ENCODE peak calls at places on chromosome 15, in four cellular contexts. D is K562, O is HL-60, X is GM12878. Y is an unnamed sample.

GRCh38 chr15:58576657-58577056 is 144.9 kb downstream of the LIPC start:
- DNase-seq in D (no peak), O (no peak), X (no peak), Y (no peak)

GRCh38 chr15:90642464-90643300 is 74.5 kb upstream of the BLM start:
- DNase-seq in D (no peak), O (no peak), X (no peak), Y (no peak)

GRCh38 chr15:80618666-80619481 is 76.2 kb upstream of the ABHD17C start:
- DNase-seq in D (no peak), O (no peak), X (no peak), Y (no peak)

GRCh38 chr15:22980189-22981136 is at the start of gene CYFIP1:
- DNase-seq in D (peak), O (peak), X (no peak), Y (peak)

GRCh38 chr15:24954783-24955548 is at the start of the genes SNRPN and SNURF:
- DNase-seq in D (no peak), O (peak), X (peak), Y (peak)

GRCh38 chr15:31390777-31391486 is 64.3 kb downstream of the KLF13 start:
- DNase-seq in D (no peak), O (no peak), X (no peak), Y (no peak)

GRCh38 chr15:63121382-63122001 is at the start of gene LACTB:
- DNase-seq in D (peak), O (peak), X (peak), Y (peak)

GRCh38 chr15:73906346-73907017 is 19.8 kb upstream of the LOXL1 start:
- DNase-seq in D (no peak), O (no peak), X (no peak), Y (no peak)

GRCh38 chr15:92614791-92615785 is 40.5 kb downstream of the FAM174B start:
- DNase-seq in D (no peak), O (no peak), X (no peak), Y (no peak)

GRCh38 chr15:78266229-78266628 is 1.9 kb downstream of the DNAJA4 start:
- DNase-seq in D (no peak), O (no peak), X (no peak), Y (no peak)

GRCh38 chr15:46450112-46450809 is 815.4 kb downstream of the SQOR start:
- DNase-seq in D (no peak), O (no peak), X (no peak), Y (no peak)

GRCh38 chr15:68561146-68561545 is 17.6 kb upstream of the CORO2B start:
- DNase-seq in D (no peak), O (no peak), X (no peak), Y (no peak)

GRCh38 chr15:90914240-90915080 is 11.4 kb downstream of the MAN2A2 start:
- DNase-seq in D (no peak), O (peak), X (no peak), Y (no peak)

GRCh38 chr15:89870688-89871288 is 23.0 kb downstream of the AP3S2 start:
- DNase-seq in D (no peak), O (no peak), X (no peak), Y (no peak)

GRCh38 chr15:65870889-65871533 is 1.7 kb downstream of the RAB11A start:
- DNase-seq in D (peak), O (no peak), X (no peak), Y (peak)

GRCh38 chr15:83057660-83058376 is 9.2 kb downstream of the BTBD1 start:
- DNase-seq in D (no peak), O (no peak), X (no peak), Y (no peak)

GRCh38 chr15:47870956-47871625 is 153.8 kb downstream of the SEMA6D start:
- DNase-seq in D (no peak), O (no peak), X (no peak), Y (no peak)

GRCh38 chr15:94105760-94106159 is 125.6 kb upstream of the MCTP2 start:
- DNase-seq in D (no peak), O (no peak), X (no peak), Y (no peak)

GRCh38 chr15:63600001-63600645 is 2.9 kb downstream of the FBXL22 start:
- DNase-seq in D (no peak), O (no peak), X (no peak), Y (no peak)

GRCh38 chr15:51735211-51735610 is 2.2 kb downstream of the LYSMD2 start:
- DNase-seq in D (no peak), O (no peak), X (no peak), Y (no peak)

GRCh38 chr15:28002136-28002861 is 96.8 kb downstream of the OCA2 start:
- DNase-seq in D (no peak), O (no peak), X (no peak), Y (no peak)

GRCh38 chr15:89381888-89382287 is 47.3 kb upstream of the POLG start:
- DNase-seq in D (no peak), O (no peak), X (no peak), Y (no peak)

GRCh38 chr15:73851679-73852078 is 21.7 kb upstream of the TBC1D21 start:
- DNase-seq in D (peak), O (no peak), X (no peak), Y (peak)

GRCh38 chr15:53458736-53459135 is 300.7 kb downstream of the WDR72 start:
- DNase-seq in D (no peak), O (no peak), X (no peak), Y (no peak)

GRCh38 chr15:64460737-64461576 is 579 bp downstream of the ZNF609 start:
- DNase-seq in D (peak), O (no peak), X (no peak), Y (peak)

GRCh38 chr15:99707481-99708270 is 25.6 kb downstream of the LYSMD4 start:
- DNase-seq in D (no peak), O (no peak), X (no peak), Y (no peak)

GRCh38 chr15:96209285-96209735 is 121.2 kb upstream of the NR2F2 start:
- DNase-seq in D (no peak), O (no peak), X (no peak), Y (no peak)

DNA sequence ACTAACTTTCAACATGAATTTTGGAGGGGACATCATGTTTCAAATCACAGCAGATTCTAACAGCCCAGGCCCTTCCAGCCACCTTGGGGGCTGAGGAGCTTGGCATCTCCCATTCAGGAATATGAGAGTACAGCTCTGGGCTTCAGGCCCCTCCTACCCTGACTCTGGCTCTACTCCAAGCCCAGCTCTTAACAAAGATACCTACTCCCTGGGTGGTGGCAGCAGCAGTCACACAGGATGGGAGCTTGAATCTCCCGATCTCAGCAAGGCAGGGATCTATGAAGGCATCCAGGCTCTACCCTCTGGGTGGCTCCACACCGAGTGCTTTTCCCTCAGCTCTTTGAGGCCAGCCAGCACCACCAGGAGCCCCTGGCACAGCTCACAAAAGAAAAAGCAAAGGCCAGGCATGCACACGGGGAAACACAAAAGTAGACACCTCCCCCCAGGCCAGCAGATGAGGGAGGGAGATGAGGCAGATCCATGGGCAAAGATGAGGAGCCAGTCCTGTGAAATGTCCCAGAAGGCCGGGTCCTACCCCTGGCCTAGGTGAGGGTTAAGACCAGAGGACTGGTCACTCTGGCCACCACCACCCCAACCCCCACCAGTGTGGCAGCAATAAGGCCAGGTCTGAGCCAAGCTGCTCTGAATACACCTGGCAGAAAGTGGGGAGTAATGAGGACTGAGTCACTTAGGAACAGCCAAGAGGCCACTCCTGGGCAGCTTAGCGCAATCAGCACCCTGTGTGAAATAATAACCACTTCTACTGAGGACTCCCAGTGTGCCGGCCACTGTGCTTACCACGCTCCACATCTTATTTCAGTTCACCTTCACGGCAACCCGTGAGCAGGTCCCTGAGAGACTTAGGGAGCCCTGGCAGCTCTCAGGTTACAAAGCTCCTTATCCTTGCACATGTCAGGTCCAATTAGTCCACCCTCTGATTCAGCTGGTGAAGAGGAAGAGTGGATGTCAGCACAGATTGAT is 24.3 kb downstream of the PLA2G4F start:
- DNase-seq in D (no peak), O (no peak), X (no peak), Y (no peak)
- TF ChIP-seq SPI1 in D (no peak), O (no peak), X (no peak), Y (no peak)

GRCh38 chr15:76368135-76368588 is 31.6 kb downstream of the ISL2 start:
- DNase-seq in D (no peak), O (no peak), X (no peak), Y (no peak)
- TF ChIP-seq SPI1 in D (no peak), O (no peak), X (no peak), Y (no peak)

GRCh38 chr15:85125056-85125661 is 143.5 kb downstream of the PDE8A start:
- DNase-seq in D (no peak), O (no peak), X (no peak), Y (no peak)

GRCh38 chr15:85131915-85132314 is 150.3 kb downstream of the PDE8A start:
- DNase-seq in D (no peak), O (no peak), X (no peak), Y (no peak)

GRCh38 chr15:85133709-85134108 is 152.1 kb downstream of the PDE8A start:
- DNase-seq in D (no peak), O (no peak), X (no peak), Y (no peak)

GRCh38 chr15:85128636-85129035 is 147.0 kb downstream of the PDE8A start:
- DNase-seq in D (no peak), O (no peak), X (no peak), Y (no peak)

GRCh38 chr15:85129881-85130280 is 148.2 kb downstream of the PDE8A start:
- DNase-seq in D (no peak), O (no peak), X (no peak), Y (no peak)
- TF ChIP-seq SPI1 in D (no peak), O (no peak), X (no peak), Y (no peak)

GRCh38 chr15:44712108-44713005 is 1.0 kb downstream of the B2M start:
- DNase-seq in D (peak), O (no peak), X (no peak), Y (no peak)
- TF ChIP-seq SPI1 in D (peak), O (peak), X (peak), Y (peak)

Y was measured in GM12891.